ENCODE peak calls at places on chromosomes 11 and 22, in five cellular contexts. X is spleen, Z is A549, H is sigmoid colon, A is stomach. Q is an unnamed sample.
A peak's percentile ranks its signal among the peaks of the same experiment; 100 is the strongest.

GRCh38 chr22:39496131-39496838 is 5.8 kb upstream of the MIEF1 start:
- DNase-seq in X (peak; percentile 89), Z (peak; percentile 48), A (peak; percentile 83), H (peak; percentile 84), Q (peak; percentile 75)

GRCh38 chr11:103851166-103851651 is 185.2 kb upstream of the DDI1 start:
- DNase-seq in X (no peak), A (no peak), Z (no peak), H (no peak), Q (no peak)

GRCh38 chr11:68461284-68461861 is 821 bp downstream of the PPP6R3 start:
- DNase-seq in H (no peak), X (peak; percentile 25), Z (peak; percentile 43), A (no peak), Q (peak; percentile 43)

GRCh38 chr22:23693979-23694680 is 3.3 kb downstream of the RGL4 start:
- DNase-seq in H (no peak), Z (no peak), A (no peak), X (no peak), Q (no peak)

GRCh38 chr22:42692239-42693054 is 28.2 kb downstream of the A4GALT start:
- DNase-seq in X (peak; percentile 84), A (no peak), H (no peak), Z (no peak), Q (peak; percentile 68)

GRCh38 chr11:27471588-27472397 is 797 bp downstream of the LGR4 start:
- DNase-seq in Z (no peak), X (peak; percentile 88), H (peak; percentile 71), A (peak; percentile 49), Q (peak; percentile 66)

GRCh38 chr11:101363706-101364275 is 220.0 kb downstream of the TRPC6 start:
- DNase-seq in Z (no peak), A (no peak), X (no peak), H (no peak), Q (no peak)

GRCh38 chr11:70862093-70862492 is 390.3 kb downstream of the SHANK2 start:
- DNase-seq in H (no peak), Z (no peak), A (no peak), X (no peak), Q (no peak)

GRCh38 chr22:37383342-37383741 is 43.9 kb downstream of the ELFN2 start:
- DNase-seq in A (no peak), Z (no peak), X (no peak), H (no peak), Q (no peak)

GRCh38 chr22:25828422-25828821 is 86.4 kb downstream of the MYO18B start:
- DNase-seq in X (no peak), Z (no peak), A (no peak), H (no peak), Q (no peak)

GRCh38 chr11:102244681-102245409 is 72.4 kb upstream of the BIRC3 start:
- DNase-seq in H (no peak), X (no peak), Z (peak; percentile 20), A (no peak), Q (no peak)

GRCh38 chr11:64251722-64251985 is 324 bp downstream of the PLCB3 start:
- DNase-seq in X (no peak), H (no peak), Z (no peak), A (no peak), Q (no peak)
- TF ChIP-seq CTCF in X (no peak), H (no peak), Z (no peak), A (no peak), Q (no peak)

DNA sequence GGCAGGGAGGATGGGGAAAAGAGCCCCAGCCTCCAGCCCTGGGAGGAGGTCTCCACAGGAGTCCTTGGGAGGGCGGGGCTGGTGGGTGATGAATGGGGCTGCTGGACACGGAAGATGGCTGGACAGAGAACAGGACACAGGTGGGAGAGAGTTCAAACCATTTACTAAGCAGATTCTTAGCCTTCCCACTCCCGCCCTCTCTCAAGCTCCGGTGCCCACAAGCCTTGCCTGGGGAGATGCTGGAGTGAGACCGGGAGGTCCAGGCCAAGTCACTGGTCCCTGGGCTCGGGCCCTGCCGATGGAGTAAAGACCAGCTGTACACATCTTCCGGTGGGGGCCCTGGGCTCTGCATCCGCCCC is 1.4 kb downstream of the CLDN5 start:
- DNase-seq in X (no peak), Z (no peak), H (no peak), A (no peak), Q (no peak)
- TF ChIP-seq POLR2A in X (no peak), Z (no peak), H (no peak), A (no peak), Q (no peak)

GRCh38 chr11:105040703-105041102 is 4.4 kb downstream of the CARD16 start:
- DNase-seq in A (no peak), Z (no peak), X (no peak), H (no peak), Q (no peak)

GRCh38 chr11:105033344-105033743 is 1.6 kb downstream of the CASP1 start:
- DNase-seq in H (no peak), A (no peak), X (no peak), Z (no peak), Q (no peak)

GRCh38 chr11:105033781-105034180 is 1.2 kb downstream of the CASP1 start:
- DNase-seq in H (no peak), A (no peak), X (no peak), Z (no peak), Q (no peak)

GRCh38 chr11:105032495-105032894 is 2.4 kb downstream of the CASP1 start:
- DNase-seq in H (no peak), Z (no peak), X (no peak), A (no peak), Q (no peak)

DNA sequence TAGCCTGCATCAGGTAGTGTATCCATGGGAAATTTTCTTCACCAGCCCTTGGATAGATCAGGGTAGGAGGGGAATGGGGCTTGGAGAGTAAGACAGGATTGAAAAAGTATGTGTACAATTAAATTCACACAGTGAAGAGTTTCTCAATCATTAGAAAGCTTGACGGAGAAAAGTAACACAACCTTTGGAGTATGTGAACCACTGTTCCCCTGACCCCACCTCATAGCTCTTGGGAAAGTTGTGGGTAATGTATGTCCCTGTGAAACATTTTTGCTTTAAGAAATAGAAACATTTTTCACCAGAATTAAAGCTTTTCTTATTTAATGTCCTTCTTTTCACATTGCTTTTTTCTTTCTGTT is 297 bp upstream of the CASP1 start:
- DNase-seq in Z (no peak), X (no peak), A (no peak), H (no peak), Q (no peak)
- H3K27ac ChIP-seq in Z (no peak overlapping the region), X (peak overlapping the region; percentile 92), A (peak overlapping the region; percentile 79), H (peak overlapping the region; percentile 70), Q (peak overlapping the region; percentile 63)

DNA sequence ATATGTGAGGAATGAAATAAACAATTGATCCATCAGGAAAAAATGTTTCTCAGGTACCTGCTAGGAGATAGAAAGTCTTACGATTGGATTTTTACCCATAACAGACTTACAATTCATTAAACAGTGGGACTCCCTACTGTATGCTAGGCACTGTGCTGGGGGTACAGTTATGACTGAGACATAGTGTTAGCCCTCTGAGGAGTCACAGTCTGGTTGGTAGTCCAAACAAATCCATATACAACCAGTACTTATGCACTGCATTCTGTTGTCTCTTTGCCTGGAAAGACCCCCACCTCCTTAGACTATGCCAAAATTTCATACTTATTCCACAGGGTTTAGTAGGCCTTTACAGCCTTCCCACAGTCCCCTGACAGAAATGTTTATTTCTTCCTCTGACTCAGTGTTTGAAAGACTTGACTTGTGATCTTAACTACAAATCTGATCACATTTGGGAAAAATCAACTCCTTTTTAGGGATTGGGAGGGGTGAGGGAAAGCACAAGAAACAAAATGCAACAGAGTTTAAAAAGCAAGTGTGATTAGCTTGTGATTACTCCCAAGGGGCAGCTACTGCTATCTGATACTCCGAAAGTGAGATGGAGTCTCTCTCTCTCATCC is 69.4 kb upstream of the HORMAD2 start:
- DNase-seq in A (no peak), Z (no peak), H (no peak), X (no peak), Q (no peak)
- TF ChIP-seq CTCF in A (no peak), Z (no peak), H (no peak), X (no peak), Q (no peak)

DNA sequence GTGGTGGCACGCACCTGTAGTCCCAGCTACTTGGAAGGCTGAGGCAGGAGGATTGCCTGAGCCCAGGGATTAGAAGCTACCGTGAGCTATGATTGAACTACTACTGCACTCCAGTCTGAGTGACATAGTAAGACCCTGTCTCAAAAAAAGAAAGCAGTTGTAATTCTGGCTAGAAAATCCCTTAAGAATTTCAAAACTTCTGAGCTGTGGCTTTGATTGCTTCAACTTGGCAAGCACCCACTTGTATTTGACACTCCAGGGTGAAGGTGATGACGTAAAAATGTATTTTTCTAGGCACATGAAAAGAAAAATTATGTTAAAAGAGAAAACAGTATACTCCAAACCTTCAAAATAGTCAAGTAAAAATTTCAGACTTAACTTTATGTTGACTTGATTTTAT is 23.6 kb upstream of the ALKBH3 start:
- DNase-seq in X (no peak), A (no peak), Z (no peak), H (no peak), Q (no peak)
- TF ChIP-seq POLR2A in X (no peak), A (no peak), Z (no peak), H (no peak), Q (no peak)

GRCh38 chr11:86570457-86570856 is 102.0 kb downstream of the ME3 start:
- DNase-seq in Z (no peak), X (no peak), A (no peak), H (no peak), Q (no peak)

GRCh38 chr11:86569109-86569508 is 103.3 kb downstream of the ME3 start:
- DNase-seq in A (no peak), Z (no peak), H (no peak), X (no peak), Q (no peak)

GRCh38 chr11:86571273-86571948 is 101.0 kb downstream of the ME3 start:
- DNase-seq in Z (peak; percentile 69), X (no peak), A (no peak), H (no peak), Q (no peak)

GRCh38 chr11:86570020-86570419 is 102.4 kb downstream of the ME3 start:
- DNase-seq in Z (no peak), H (no peak), A (no peak), X (no peak), Q (no peak)

GRCh38 chr11:86565787-86566186 is 106.6 kb downstream of the ME3 start:
- DNase-seq in X (no peak), Z (no peak), H (no peak), A (no peak), Q (no peak)
- H3K27ac ChIP-seq in X (no peak overlapping the region), Z (peak overlapping the region; percentile 6), H (peak overlapping the region; percentile 63), A (peak overlapping the region; percentile 11), Q (no peak overlapping the region)

GRCh38 chr11:85590848-85591483 is 36.2 kb downstream of the DLG2 start:
- DNase-seq in X (no peak), H (no peak), A (no peak), Z (peak; percentile 51), Q (no peak)
- TF ChIP-seq CTCF in X (no peak), H (no peak), A (no peak), Z (peak; percentile 69), Q (no peak)

GRCh38 chr22:30325724-30326703 is 727 bp downstream of the TBC1D10A start:
- DNase-seq in X (no peak), Z (no peak), A (peak; percentile 53), H (peak; percentile 78), Q (peak; percentile 57)
- TF ChIP-seq POLR2A in X (no peak), Z (no peak), A (no peak), H (no peak), Q (no peak)

Q was measured in Peyer's patch.